ENCODE peak calls at places on chromosome 17, in eight cellular contexts. Y, N, W, R, X, K, F and C are unnamed samples.

GRCh38 chr17:62902573-62903229 is 63.3 kb upstream of the TANC2 start:
- DNase-seq in Y (no peak), N (no peak), W (no peak), R (no peak), X (no peak), K (no peak), F (no peak), C (no peak)

GRCh38 chr17:5236871-5237540 is 2.3 kb upstream of the SCIMP start:
- DNase-seq in Y (no peak), N (no peak), W (no peak), R (no peak), X (no peak), K (no peak), F (no peak), C (no peak)

GRCh38 chr17:57911834-57912673 is 43.2 kb downstream of the CUEDC1 start:
- DNase-seq in Y (no peak), N (peak; percentile 81), W (no peak), R (peak; percentile 97), X (no peak), K (no peak), F (peak; percentile 96), C (no peak)

GRCh38 chr17:19991252-19991885 is 13.7 kb upstream of the AKAP10 start:
- DNase-seq in Y (no peak), N (no peak), W (no peak), R (no peak), X (no peak), K (no peak), F (no peak), C (no peak)

GRCh38 chr17:65029605-65030308 is 26.8 kb downstream of the GNA13 start:
- DNase-seq in Y (no peak), N (no peak), W (no peak), R (no peak), X (no peak), K (peak; percentile 45), F (no peak), C (no peak)

GRCh38 chr17:17719966-17720543 is 38.8 kb downstream of the RAI1 start:
- DNase-seq in Y (no peak), N (no peak), W (no peak), R (no peak), X (no peak), K (no peak), F (no peak), C (no peak)

GRCh38 chr17:75240394-75241142 is 20.8 kb downstream of the GGA3 start:
- DNase-seq in Y (no peak), N (peak; percentile 35), W (peak; percentile 44), R (no peak), X (peak; percentile 50), K (no peak), F (no peak), C (no peak)

GRCh38 chr17:39130205-39130604 is 21.2 kb downstream of the PLXDC1 start:
- DNase-seq in Y (no peak), N (no peak), W (no peak), R (no peak), X (no peak), K (no peak), F (no peak), C (no peak)

GRCh38 chr17:48054238-48055185 is 6.4 kb downstream of the NFE2L1 start:
- DNase-seq in Y (no peak), N (peak; percentile 97), W (no peak), R (peak; percentile 92), X (peak; percentile 89), K (no peak), F (peak; percentile 87), C (peak; percentile 46)

GRCh38 chr17:80853076-80853475 is 138.6 kb upstream of the CHMP6 start:
- DNase-seq in Y (no peak), N (peak; percentile 13), W (no peak), R (no peak), X (no peak), K (no peak), F (no peak), C (no peak)

GRCh38 chr17:47731396-47731795 is 1.6 kb upstream of the TBX21 start:
- DNase-seq in Y (no peak), N (no peak), W (no peak), R (no peak), X (no peak), K (no peak), F (no peak), C (no peak)

GRCh38 chr17:73188011-73188410 is 4.8 kb upstream of the COG1 start:
- DNase-seq in Y (no peak), N (no peak), W (no peak), R (no peak), X (no peak), K (no peak), F (no peak), C (no peak)

GRCh38 chr17:75822119-75822799 is 21.9 kb downstream of the UNC13D start:
- DNase-seq in Y (peak; percentile 30), N (no peak), W (no peak), R (no peak), X (no peak), K (no peak), F (peak; percentile 62), C (no peak)

GRCh38 chr17:77266891-77267341 is 126.1 kb downstream of the SEC14L1 start:
- DNase-seq in Y (no peak), N (no peak), W (no peak), R (no peak), X (no peak), K (no peak), F (no peak), C (no peak)

GRCh38 chr17:80898706-80899105 is 92.9 kb upstream of the CHMP6 start:
- DNase-seq in Y (no peak), N (no peak), W (no peak), R (no peak), X (no peak), K (no peak), F (no peak), C (no peak)

GRCh38 chr17:28547623-28548416 is 4.6 kb downstream of the UNC119 start:
- DNase-seq in Y (peak; percentile 29), N (peak; percentile 30), W (peak; percentile 82), R (peak; percentile 45), X (peak; percentile 65), K (peak; percentile 77), F (peak; percentile 47), C (peak; percentile 69)

GRCh38 chr17:80443498-80443897 is 28.5 kb downstream of the ENDOV start:
- DNase-seq in Y (no peak), N (no peak), W (no peak), R (no peak), X (no peak), K (no peak), F (no peak), C (no peak)

GRCh38 chr17:67281053-67281452 is 36.1 kb upstream of the HELZ start:
- DNase-seq in Y (no peak), N (peak; percentile 31), W (no peak), R (no peak), X (no peak), K (no peak), F (no peak), C (no peak)

GRCh38 chr17:68190495-68190894 is 57.3 kb upstream of the AMZ2 start:
- DNase-seq in Y (no peak), N (no peak), W (no peak), R (no peak), X (no peak), K (no peak), F (no peak), C (no peak)

GRCh38 chr17:57369509-57369945 is 113.2 kb downstream of the MSI2 start:
- DNase-seq in Y (no peak), N (no peak), W (peak; percentile 25), R (no peak), X (no peak), K (no peak), F (no peak), C (no peak)

GRCh38 chr17:17811381-17812210 is 25.2 kb downstream of the SREBF1 start:
- DNase-seq in Y (no peak), N (no peak), W (no peak), R (no peak), X (peak; percentile 63), K (no peak), F (no peak), C (no peak)